ENCODE peak calls at places on chromosomes 2 and 18, in eight cellular contexts. V, I, D, X, J, F, G and Y are unnamed samples.

GRCh38 chr2:152740743-152741328 is 22.4 kb downstream of the ARL6IP6 start:
- DNase-seq in V (no peak), I (no peak), D (no peak), X (no peak), J (no peak), F (no peak), G (no peak), Y (no peak)

GRCh38 chr18:13568443-13569392 is 157.6 kb downstream of the FAM210A start:
- DNase-seq in V (no peak), I (no peak), D (no peak), X (no peak), J (no peak), F (no peak), G (no peak), Y (no peak)

GRCh38 chr2:104704846-104705245 is 149.1 kb upstream of the POU3F3 start:
- DNase-seq in V (no peak), I (no peak), D (no peak), X (no peak), J (no peak), F (no peak), G (no peak), Y (no peak)

GRCh38 chr2:160305081-160305750 is 105.1 kb upstream of the ITGB6 start:
- DNase-seq in V (no peak), I (no peak), D (no peak), X (no peak), J (no peak), F (no peak), G (no peak), Y (no peak)

GRCh38 chr2:2850218-2850850 is 519.3 kb upstream of the MYT1L start:
- DNase-seq in V (no peak), I (no peak), D (no peak), X (no peak), J (no peak), F (no peak), G (no peak), Y (no peak)

GRCh38 chr2:199932312-199932855 is 21.3 kb downstream of the C2orf69 start:
- DNase-seq in V (no peak), I (no peak), D (no peak), X (no peak), J (no peak), F (no peak), G (no peak), Y (peak)

GRCh38 chr2:161030260-161031063 is 129.8 kb upstream of the TANK start:
- DNase-seq in V (no peak), I (no peak), D (no peak), X (peak), J (no peak), F (no peak), G (no peak), Y (no peak)

GRCh38 chr2:100234141-100234540 is 88.2 kb downstream of the LONRF2 start:
- DNase-seq in V (no peak), I (no peak), D (no peak), X (no peak), J (no peak), F (no peak), G (no peak), Y (no peak)

GRCh38 chr18:41906528-41907256 is 48.3 kb upstream of the PIK3C3 start:
- DNase-seq in V (no peak), I (no peak), D (peak), X (no peak), J (no peak), F (no peak), G (peak), Y (no peak)

GRCh38 chr2:119553687-119554344 is 9.6 kb downstream of the CFAP221 start:
- DNase-seq in V (no peak), I (no peak), D (no peak), X (no peak), J (peak), F (no peak), G (no peak), Y (no peak)

GRCh38 chr2:55114597-55114996 is 64.3 kb upstream of the RTN4 start:
- DNase-seq in V (no peak), I (no peak), D (no peak), X (no peak), J (no peak), F (no peak), G (no peak), Y (no peak)

GRCh38 chr2:173216668-173217067 is 138.0 kb upstream of the CDCA7 start:
- DNase-seq in V (no peak), I (no peak), D (no peak), X (no peak), J (no peak), F (no peak), G (no peak), Y (no peak)

GRCh38 chr2:205771666-205772065 is 89.4 kb downstream of the NRP2 start:
- DNase-seq in V (no peak), I (no peak), D (no peak), X (no peak), J (no peak), F (no peak), G (no peak), Y (no peak)
- H3K27ac ChIP-seq in V (no peak), I (no peak), D (no peak), X (no peak), J (no peak), F (peak), G (no peak), Y (no peak)

GRCh38 chr2:6828299-6828584 is 37.5 kb downstream of the CMPK2 start:
- DNase-seq in V (no peak), I (no peak), D (no peak), X (no peak), J (no peak), F (no peak), G (no peak), Y (no peak)

GRCh38 chr2:6831229-6831628 is 34.5 kb downstream of the CMPK2 start:
- DNase-seq in V (no peak), I (no peak), D (no peak), X (no peak), J (no peak), F (no peak), G (no peak), Y (no peak)

GRCh38 chr2:6832556-6832955 is 33.2 kb downstream of the CMPK2 start:
- DNase-seq in V (no peak), I (no peak), D (no peak), X (no peak), J (no peak), F (no peak), G (no peak), Y (no peak)

GRCh38 chr2:6835467-6835866 is 30.2 kb downstream of the CMPK2 start:
- DNase-seq in V (no peak), I (no peak), D (no peak), X (no peak), J (no peak), F (no peak), G (no peak), Y (no peak)

DNA sequence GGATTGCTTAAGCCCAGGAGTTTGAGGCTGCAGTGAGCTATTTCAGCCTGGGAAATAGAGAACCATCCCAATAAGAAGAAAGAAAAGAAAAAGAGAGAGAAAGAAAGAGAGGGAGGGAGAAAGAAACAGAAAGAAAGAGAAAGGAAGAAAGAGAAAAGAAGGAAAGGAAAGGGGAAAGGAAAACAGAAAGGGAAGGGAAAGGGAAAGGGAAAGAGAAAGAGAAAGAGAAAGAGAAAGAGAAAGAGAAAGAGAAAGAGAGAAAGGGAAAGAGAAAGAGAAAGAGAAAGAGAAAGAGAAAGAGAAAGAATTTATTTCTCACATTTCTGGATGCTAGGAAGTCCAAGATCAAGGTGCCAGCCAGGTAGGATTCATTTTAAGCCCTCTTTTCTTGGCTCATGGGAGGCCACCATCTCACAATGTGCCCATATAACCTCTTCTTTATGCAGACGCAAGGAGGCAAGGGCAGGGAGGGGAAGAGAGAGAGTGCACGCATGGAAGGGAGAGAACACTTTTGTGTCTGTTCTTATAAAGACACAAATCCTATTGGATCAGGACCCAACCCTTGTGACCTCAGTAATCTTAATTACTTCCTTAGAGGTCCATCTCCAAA is 32.6 kb downstream of the CMPK2 start:
- DNase-seq in V (no peak), I (no peak), D (no peak), X (no peak), J (no peak), F (no peak), G (no peak), Y (no peak)
- H3K27ac ChIP-seq in V (no peak), I (no peak), D (peak), X (no peak), J (no peak), F (no peak), G (no peak), Y (no peak)

GRCh38 chr2:46872876-46873631 is 42.6 kb downstream of the MCFD2 start:
- DNase-seq in V (peak), I (no peak), D (no peak), X (no peak), J (no peak), F (no peak), G (no peak), Y (no peak)
- H3K27ac ChIP-seq in V (no peak), I (no peak), D (no peak), X (peak), J (no peak), F (peak), G (no peak), Y (no peak)

GRCh38 chr2:225090746-225091145 is 48.5 kb upstream of the DOCK10 start:
- DNase-seq in V (no peak), I (no peak), D (no peak), X (no peak), J (no peak), F (no peak), G (no peak), Y (no peak)
- H3K27ac ChIP-seq in V (no peak), I (no peak), D (no peak), X (no peak), J (no peak), F (no peak), G (no peak), Y (no peak)

GRCh38 chr18:57776767-57777166 is 26.3 kb downstream of the ATP8B1 start:
- DNase-seq in V (no peak), I (no peak), D (no peak), X (no peak), J (no peak), F (no peak), G (no peak), Y (no peak)
- H3K27ac ChIP-seq in V (peak), I (peak), D (no peak), X (peak), J (no peak), F (no peak), G (no peak), Y (no peak)